ENCODE peak calls at places on chromosome 16, in six cellular contexts. F, C, E, V, M and K are unnamed samples.

GRCh38 chr16:87056083-87056482 is 261.1 kb downstream of the C16orf95 start:
- DNase-seq in F (no peak), C (no peak), E (no peak), V (no peak), M (no peak), K (peak; percentile 7)

GRCh38 chr16:49484454-49484853 is 110.8 kb downstream of the C16orf78 start:
- DNase-seq in F (peak; percentile 61), C (no peak), E (peak; percentile 86), V (peak; percentile 46), M (peak; percentile 52), K (no peak)

GRCh38 chr16:4866586-4866985 is 19.3 kb downstream of the UBN1 start:
- DNase-seq in F (no peak), C (no peak), E (no peak), V (no peak), M (no peak), K (no peak)

GRCh38 chr16:85695196-85696128 is 6.7 kb upstream of the GINS2 start:
- DNase-seq in F (no peak), C (no peak), E (no peak), V (no peak), M (no peak), K (no peak)

GRCh38 chr16:78519896-78520295 is 420.4 kb downstream of the WWOX start:
- DNase-seq in F (no peak), C (no peak), E (no peak), V (no peak), M (no peak), K (no peak)

GRCh38 chr16:78487471-78487870 is 388.0 kb downstream of the WWOX start:
- DNase-seq in F (no peak), C (no peak), E (no peak), V (no peak), M (no peak), K (no peak)

GRCh38 chr16:86011532-86011931 is 112.6 kb downstream of the IRF8 start:
- DNase-seq in F (no peak), C (no peak), E (no peak), V (no peak), M (no peak), K (no peak)

GRCh38 chr16:85056211-85056748 is 28.7 kb downstream of the KIAA0513 start:
- DNase-seq in F (no peak), C (peak; percentile 12), E (peak; percentile 47), V (no peak), M (no peak), K (no peak)

GRCh38 chr16:24668481-24669001 is 60.9 kb upstream of the TNRC6A start:
- DNase-seq in F (peak; percentile 60), C (no peak), E (no peak), V (no peak), M (no peak), K (peak; percentile 40)

GRCh38 chr16:11020792-11021440 is 76.6 kb downstream of the CLEC16A start:
- DNase-seq in F (no peak), C (no peak), E (no peak), V (no peak), M (no peak), K (no peak)

GRCh38 chr16:50902457-50902856 is 160.6 kb downstream of the CYLD start:
- DNase-seq in F (no peak), C (no peak), E (no peak), V (no peak), M (no peak), K (no peak)

GRCh38 chr16:30184430-30185140 is 1.2 kb downstream of the CORO1A start:
- DNase-seq in F (peak; percentile 38), C (peak; percentile 47), E (no peak), V (no peak), M (peak; percentile 62), K (peak; percentile 25)

GRCh38 chr16:27318399-27319256 is 4.9 kb downstream of the IL4R start:
- DNase-seq in F (peak; percentile 35), C (peak; percentile 77), E (no peak), V (no peak), M (peak; percentile 72), K (peak; percentile 96)

GRCh38 chr16:11004957-11005610 is 60.7 kb downstream of the CLEC16A start:
- DNase-seq in F (no peak), C (no peak), E (no peak), V (no peak), M (no peak), K (peak; percentile 75)

GRCh38 chr16:14187517-14188338 is 116.6 kb downstream of the MRTFB start:
- DNase-seq in F (no peak), C (no peak), E (no peak), V (no peak), M (no peak), K (no peak)

GRCh38 chr16:70427786-70428177 is 11.1 kb downstream of the ST3GAL2 start:
- DNase-seq in F (no peak), C (no peak), E (no peak), V (no peak), M (no peak), K (no peak)
- H3K4me1 ChIP-seq in F (peaks cover 70% of the 10 kb centered on the region), C (peaks cover 20% of the 10 kb centered on the region), E (peaks cover 33% of the 10 kb centered on the region), V (peaks cover 65% of the 10 kb centered on the region), M (peaks cover 32% of the 10 kb centered on the region), K (peaks cover 26% of the 10 kb centered on the region)

GRCh38 chr16:3170440-3171180 is 17.4 kb upstream of the OR1F1 start:
- DNase-seq in F (no peak), C (no peak), E (peak; percentile 57), V (no peak), M (no peak), K (no peak)
- H3K4me3 ChIP-seq in F (no peak overlapping the region), C (peak overlapping the region; percentile 46), E (peak overlapping the region; percentile 41), V (no peak overlapping the region), M (no peak overlapping the region), K (no peak overlapping the region)

DNA sequence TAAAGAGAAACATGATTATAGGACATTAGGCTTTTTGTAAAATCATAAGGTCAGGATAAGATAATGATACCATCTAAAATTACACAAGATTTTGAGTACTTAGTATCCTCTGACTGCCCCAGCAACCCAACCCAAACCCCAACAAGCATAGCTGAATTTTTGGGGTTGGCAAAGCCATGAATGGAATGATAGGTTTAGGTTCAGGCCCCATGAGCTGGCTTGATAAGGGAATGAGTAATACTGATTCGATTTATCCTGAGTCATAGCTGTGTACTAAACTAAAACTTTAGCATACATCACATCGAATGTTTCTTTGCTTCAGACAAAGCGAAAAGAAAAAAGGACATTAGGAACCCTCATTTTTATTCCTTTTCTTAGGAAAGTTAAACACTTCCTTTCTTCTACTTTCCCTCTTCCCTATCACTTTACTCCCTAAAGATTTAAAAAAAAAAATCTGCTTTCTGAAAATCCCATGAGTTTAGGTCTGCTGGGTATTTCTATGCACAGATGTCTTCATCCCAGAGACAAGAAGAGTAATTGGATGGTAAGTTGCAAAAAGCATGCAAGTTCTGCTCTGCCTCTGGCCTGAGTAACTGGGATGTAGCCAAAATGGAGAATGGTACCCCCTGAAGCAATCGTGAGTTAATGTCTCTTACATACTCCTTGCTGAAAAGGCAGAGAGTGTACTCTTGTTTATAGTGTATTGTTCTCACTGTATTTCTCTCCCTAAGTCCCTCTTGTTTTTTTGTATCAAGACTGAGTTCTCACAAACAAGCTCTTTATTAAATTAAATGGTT is 259.3 kb downstream of the IRX3 start:
- DNase-seq in F (no peak), C (no peak), E (no peak), V (no peak), M (no peak), K (peak; percentile 54)
- H3K4me1 ChIP-seq in F (no peaks in the 10 kb centered on the region), C (no peaks in the 10 kb centered on the region), E (peaks cover 9% of the 10 kb centered on the region), V (peaks cover 15% of the 10 kb centered on the region), M (peaks cover 20% of the 10 kb centered on the region), K (peaks cover 18% of the 10 kb centered on the region)

DNA sequence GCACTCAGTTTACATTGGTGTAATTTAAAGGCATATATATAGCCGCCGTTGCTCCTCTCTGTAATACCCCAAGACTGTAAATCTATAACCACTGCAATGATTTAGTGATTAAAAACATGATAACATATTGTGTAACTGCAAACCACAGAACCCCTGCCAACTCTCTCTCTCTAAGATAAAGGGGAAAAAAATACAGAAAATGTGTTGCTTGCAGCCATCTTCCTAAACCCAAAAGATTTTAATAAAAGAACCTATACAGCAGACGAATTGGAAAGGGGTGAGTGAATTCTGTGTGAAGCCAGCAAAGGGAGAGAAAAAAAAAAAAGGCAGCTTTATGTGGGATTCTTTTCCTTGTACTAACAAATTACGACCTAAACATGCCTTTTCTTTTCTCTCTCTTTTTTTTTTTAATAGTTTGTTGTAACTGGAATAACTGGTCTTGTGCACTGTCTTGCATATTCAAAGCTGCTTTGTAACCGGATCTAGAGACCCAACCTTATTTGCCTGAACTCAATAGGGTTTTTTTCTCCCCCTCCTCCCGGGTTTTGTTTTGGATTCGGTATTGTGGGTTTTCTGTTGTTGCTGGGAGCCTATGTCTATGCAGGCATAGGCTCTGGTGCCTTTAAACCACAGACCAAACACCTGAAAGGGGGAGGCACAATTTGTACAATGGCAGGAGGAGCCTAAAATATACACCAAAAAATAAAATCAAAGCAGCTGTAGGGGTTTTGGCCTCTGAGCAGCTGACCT is 7.0 kb upstream of the ZFHX3 start:
- DNase-seq in F (no peak), C (peak; percentile 11), E (no peak), V (no peak), M (no peak), K (peak; percentile 60)
- H3K4me3 ChIP-seq in F (no peak overlapping the region), C (no peak overlapping the region), E (no peak overlapping the region), V (peak overlapping the region; percentile 84), M (peak overlapping the region; percentile 96), K (no peak overlapping the region)